ENCODE peak calls at places on chromosomes 12 and 14, in eight cellular contexts. One of them, this sample, is unnamed.

GRCh38 chr12:2412305-2412643 is 359.5 kb downstream of the CACNA1C start:
- DNase-seq in GM12891: no peak
- DNase-seq in stromal cell of bone marrow: no peak
- DNase-seq in mesothelial cell of epicardium: no peak
- DNase-seq in activated T-cell treated with anti-CD3 and anti-CD28 coated beads, Interleukin-2, amount 50 U/mL, for 72 hours: no peak
- DNase-seq in astrocyte: no peak
- DNase-seq in RPMI8226: no peak
- DNase-seq in H9: no peak
- DNase-seq in this sample: peak; percentile 64

GRCh38 chr12:110503432-110503831 is 1.3 kb downstream of the RAD9B start:
- DNase-seq in GM12891: no peak
- DNase-seq in stromal cell of bone marrow: no peak
- DNase-seq in mesothelial cell of epicardium: no peak
- DNase-seq in activated T-cell treated with anti-CD3 and anti-CD28 coated beads, Interleukin-2, amount 50 U/mL, for 72 hours: no peak
- DNase-seq in astrocyte: no peak
- DNase-seq in RPMI8226: no peak
- DNase-seq in H9: no peak
- DNase-seq in this sample: no peak

GRCh38 chr12:104219361-104219892 is 3.8 kb downstream of the TXNRD1 start:
- DNase-seq in GM12891: no peak
- DNase-seq in stromal cell of bone marrow: peak; percentile 83
- DNase-seq in mesothelial cell of epicardium: no peak
- DNase-seq in activated T-cell treated with anti-CD3 and anti-CD28 coated beads, Interleukin-2, amount 50 U/mL, for 72 hours: no peak
- DNase-seq in astrocyte: peak; percentile 97
- DNase-seq in RPMI8226: no peak
- DNase-seq in H9: no peak
- DNase-seq in this sample: peak; percentile 35

GRCh38 chr14:68135566-68135965 is 316.0 kb downstream of the RAD51B start:
- DNase-seq in GM12891: no peak
- DNase-seq in stromal cell of bone marrow: no peak
- DNase-seq in mesothelial cell of epicardium: no peak
- DNase-seq in activated T-cell treated with anti-CD3 and anti-CD28 coated beads, Interleukin-2, amount 50 U/mL, for 72 hours: no peak
- DNase-seq in astrocyte: peak; percentile 83
- DNase-seq in RPMI8226: no peak
- DNase-seq in H9: no peak
- DNase-seq in this sample: no peak

GRCh38 chr12:127774828-127775227 is 492.1 kb upstream of the TMEM132C start:
- DNase-seq in GM12891: no peak
- DNase-seq in stromal cell of bone marrow: no peak
- DNase-seq in mesothelial cell of epicardium: no peak
- DNase-seq in activated T-cell treated with anti-CD3 and anti-CD28 coated beads, Interleukin-2, amount 50 U/mL, for 72 hours: no peak
- DNase-seq in astrocyte: peak; percentile 30
- DNase-seq in RPMI8226: no peak
- DNase-seq in H9: no peak
- DNase-seq in this sample: no peak

GRCh38 chr12:50085615-50085928 is 430 bp downstream of the SMARCD1 start:
- DNase-seq in GM12891: no peak
- DNase-seq in stromal cell of bone marrow: no peak
- DNase-seq in mesothelial cell of epicardium: no peak
- DNase-seq in activated T-cell treated with anti-CD3 and anti-CD28 coated beads, Interleukin-2, amount 50 U/mL, for 72 hours: no peak
- DNase-seq in astrocyte: no peak
- DNase-seq in RPMI8226: no peak
- DNase-seq in H9: no peak
- DNase-seq in this sample: no peak

GRCh38 chr12:93144109-93144508 is 215.0 kb upstream of the EEA1 start:
- DNase-seq in GM12891: no peak
- DNase-seq in stromal cell of bone marrow: no peak
- DNase-seq in mesothelial cell of epicardium: no peak
- DNase-seq in activated T-cell treated with anti-CD3 and anti-CD28 coated beads, Interleukin-2, amount 50 U/mL, for 72 hours: no peak
- DNase-seq in astrocyte: no peak
- DNase-seq in RPMI8226: no peak
- DNase-seq in H9: no peak
- DNase-seq in this sample: peak; percentile 16

GRCh38 chr14:55794655-55795583 is 214.9 kb downstream of the KTN1 start:
- DNase-seq in GM12891: no peak
- DNase-seq in stromal cell of bone marrow: no peak
- DNase-seq in mesothelial cell of epicardium: no peak
- DNase-seq in activated T-cell treated with anti-CD3 and anti-CD28 coated beads, Interleukin-2, amount 50 U/mL, for 72 hours: no peak
- DNase-seq in astrocyte: peak; percentile 30
- DNase-seq in RPMI8226: no peak
- DNase-seq in H9: no peak
- DNase-seq in this sample: peak; percentile 37

GRCh38 chr14:100067971-100068959 is 3.0 kb downstream of the EVL start:
- DNase-seq in GM12891: no peak
- DNase-seq in stromal cell of bone marrow: no peak
- DNase-seq in mesothelial cell of epicardium: no peak
- DNase-seq in activated T-cell treated with anti-CD3 and anti-CD28 coated beads, Interleukin-2, amount 50 U/mL, for 72 hours: peak; percentile 84
- DNase-seq in astrocyte: peak; percentile 59
- DNase-seq in RPMI8226: no peak
- DNase-seq in H9: no peak
- DNase-seq in this sample: peak; percentile 62

GRCh38 chr12:126434412-126434811 is 1369.2 kb downstream of the AACS start:
- DNase-seq in GM12891: no peak
- DNase-seq in stromal cell of bone marrow: no peak
- DNase-seq in mesothelial cell of epicardium: no peak
- DNase-seq in activated T-cell treated with anti-CD3 and anti-CD28 coated beads, Interleukin-2, amount 50 U/mL, for 72 hours: no peak
- DNase-seq in astrocyte: no peak
- DNase-seq in RPMI8226: no peak
- DNase-seq in H9: no peak
- DNase-seq in this sample: no peak

GRCh38 chr14:65334765-65335411 is 77.6 kb upstream of the FUT8 start:
- DNase-seq in GM12891: no peak
- DNase-seq in stromal cell of bone marrow: no peak
- DNase-seq in mesothelial cell of epicardium: no peak
- DNase-seq in activated T-cell treated with anti-CD3 and anti-CD28 coated beads, Interleukin-2, amount 50 U/mL, for 72 hours: no peak
- DNase-seq in astrocyte: no peak
- DNase-seq in RPMI8226: no peak
- DNase-seq in H9: peak; percentile 69
- DNase-seq in this sample: peak; percentile 29

GRCh38 chr14:99350751-99351150 is 78.8 kb upstream of the BCL11B start:
- DNase-seq in GM12891: no peak
- DNase-seq in stromal cell of bone marrow: no peak
- DNase-seq in mesothelial cell of epicardium: no peak
- DNase-seq in activated T-cell treated with anti-CD3 and anti-CD28 coated beads, Interleukin-2, amount 50 U/mL, for 72 hours: no peak
- DNase-seq in astrocyte: no peak
- DNase-seq in RPMI8226: no peak
- DNase-seq in H9: no peak
- DNase-seq in this sample: no peak

GRCh38 chr14:54776361-54777001 is 126.1 kb downstream of the GCH1 start:
- DNase-seq in GM12891: peak; percentile 34
- DNase-seq in stromal cell of bone marrow: peak; percentile 53
- DNase-seq in mesothelial cell of epicardium: no peak
- DNase-seq in activated T-cell treated with anti-CD3 and anti-CD28 coated beads, Interleukin-2, amount 50 U/mL, for 72 hours: peak; percentile 86
- DNase-seq in astrocyte: peak; percentile 90
- DNase-seq in RPMI8226: peak; percentile 79
- DNase-seq in H9: no peak
- DNase-seq in this sample: no peak

GRCh38 chr14:22518073-22518472 is 71.0 kb downstream of the DAD1 start:
- DNase-seq in GM12891: no peak
- DNase-seq in stromal cell of bone marrow: no peak
- DNase-seq in mesothelial cell of epicardium: no peak
- DNase-seq in activated T-cell treated with anti-CD3 and anti-CD28 coated beads, Interleukin-2, amount 50 U/mL, for 72 hours: no peak
- DNase-seq in astrocyte: peak; percentile 27
- DNase-seq in RPMI8226: no peak
- DNase-seq in H9: no peak
- DNase-seq in this sample: peak; percentile 43

GRCh38 chr14:36450550-36450949 is 69.5 kb downstream of the NKX2-1 start:
- DNase-seq in GM12891: no peak
- DNase-seq in stromal cell of bone marrow: no peak
- DNase-seq in mesothelial cell of epicardium: no peak
- DNase-seq in activated T-cell treated with anti-CD3 and anti-CD28 coated beads, Interleukin-2, amount 50 U/mL, for 72 hours: no peak
- DNase-seq in astrocyte: no peak
- DNase-seq in RPMI8226: no peak
- DNase-seq in H9: no peak
- DNase-seq in this sample: peak; percentile 67

GRCh38 chr14:102320033-102320660 is 601 bp downstream of the ZNF839 start:
- DNase-seq in GM12891: no peak
- DNase-seq in stromal cell of bone marrow: no peak
- DNase-seq in mesothelial cell of epicardium: no peak
- DNase-seq in activated T-cell treated with anti-CD3 and anti-CD28 coated beads, Interleukin-2, amount 50 U/mL, for 72 hours: peak; percentile 43
- DNase-seq in astrocyte: peak; percentile 52
- DNase-seq in RPMI8226: peak; percentile 32
- DNase-seq in H9: no peak
- DNase-seq in this sample: peak; percentile 65

GRCh38 chr14:46490150-46490769 is 161.3 kb downstream of the RPL10L start:
- DNase-seq in GM12891: peak; percentile 11
- DNase-seq in stromal cell of bone marrow: no peak
- DNase-seq in mesothelial cell of epicardium: no peak
- DNase-seq in activated T-cell treated with anti-CD3 and anti-CD28 coated beads, Interleukin-2, amount 50 U/mL, for 72 hours: no peak
- DNase-seq in astrocyte: peak; percentile 1
- DNase-seq in RPMI8226: peak; percentile 62
- DNase-seq in H9: peak; percentile 40
- DNase-seq in this sample: peak; percentile 71

GRCh38 chr14:88834883-88835431 is 10.5 kb downstream of the TTC8 start:
- DNase-seq in GM12891: no peak
- DNase-seq in stromal cell of bone marrow: peak; percentile 47
- DNase-seq in mesothelial cell of epicardium: no peak
- DNase-seq in activated T-cell treated with anti-CD3 and anti-CD28 coated beads, Interleukin-2, amount 50 U/mL, for 72 hours: no peak
- DNase-seq in astrocyte: peak; percentile 73
- DNase-seq in RPMI8226: no peak
- DNase-seq in H9: no peak
- DNase-seq in this sample: no peak

GRCh38 chr12:6228535-6229223 is 28.5 kb downstream of the CD9 start:
- DNase-seq in GM12891: no peak
- DNase-seq in stromal cell of bone marrow: no peak
- DNase-seq in mesothelial cell of epicardium: no peak
- DNase-seq in activated T-cell treated with anti-CD3 and anti-CD28 coated beads, Interleukin-2, amount 50 U/mL, for 72 hours: no peak
- DNase-seq in astrocyte: no peak
- DNase-seq in RPMI8226: no peak
- DNase-seq in H9: no peak
- DNase-seq in this sample: no peak

GRCh38 chr12:113392988-113393579 is 10.6 kb downstream of the SDS start:
- DNase-seq in GM12891: peak; percentile 62
- DNase-seq in stromal cell of bone marrow: no peak
- DNase-seq in mesothelial cell of epicardium: no peak
- DNase-seq in activated T-cell treated with anti-CD3 and anti-CD28 coated beads, Interleukin-2, amount 50 U/mL, for 72 hours: no peak
- DNase-seq in astrocyte: no peak
- DNase-seq in RPMI8226: peak; percentile 26
- DNase-seq in H9: peak; percentile 99
- DNase-seq in this sample: peak; percentile 92

GRCh38 chr12:95205685-95206084 is 11.6 kb downstream of the FGD6 start:
- DNase-seq in GM12891: no peak
- DNase-seq in stromal cell of bone marrow: peak; percentile 78
- DNase-seq in mesothelial cell of epicardium: no peak
- DNase-seq in activated T-cell treated with anti-CD3 and anti-CD28 coated beads, Interleukin-2, amount 50 U/mL, for 72 hours: no peak
- DNase-seq in astrocyte: peak; percentile 86
- DNase-seq in RPMI8226: peak; percentile 8
- DNase-seq in H9: peak; percentile 61
- DNase-seq in this sample: peak; percentile 84

GRCh38 chr12:122366685-122367475 is 55.6 kb downstream of the CLIP1 start:
- DNase-seq in GM12891: no peak
- DNase-seq in stromal cell of bone marrow: peak; percentile 77
- DNase-seq in mesothelial cell of epicardium: no peak
- DNase-seq in activated T-cell treated with anti-CD3 and anti-CD28 coated beads, Interleukin-2, amount 50 U/mL, for 72 hours: peak; percentile 34
- DNase-seq in astrocyte: peak; percentile 93
- DNase-seq in RPMI8226: no peak
- DNase-seq in H9: peak; percentile 66
- DNase-seq in this sample: peak; percentile 98

GRCh38 chr12:116726749-116727148 is 11.1 kb downstream of the SPRING1 start:
- DNase-seq in GM12891: no peak
- DNase-seq in stromal cell of bone marrow: no peak
- DNase-seq in mesothelial cell of epicardium: no peak
- DNase-seq in activated T-cell treated with anti-CD3 and anti-CD28 coated beads, Interleukin-2, amount 50 U/mL, for 72 hours: no peak
- DNase-seq in astrocyte: no peak
- DNase-seq in RPMI8226: no peak
- DNase-seq in H9: no peak
- DNase-seq in this sample: peak; percentile 50

GRCh38 chr14:56300495-56300894 is 182.3 kb downstream of the PELI2 start:
- DNase-seq in GM12891: no peak
- DNase-seq in stromal cell of bone marrow: no peak
- DNase-seq in mesothelial cell of epicardium: no peak
- DNase-seq in activated T-cell treated with anti-CD3 and anti-CD28 coated beads, Interleukin-2, amount 50 U/mL, for 72 hours: no peak
- DNase-seq in astrocyte: peak; percentile 78
- DNase-seq in RPMI8226: no peak
- DNase-seq in H9: no peak
- DNase-seq in this sample: no peak

GRCh38 chr12:49428652-49429549 is 61.6 kb downstream of the SPATS2 start:
- DNase-seq in GM12891: no peak
- DNase-seq in stromal cell of bone marrow: peak; percentile 32
- DNase-seq in mesothelial cell of epicardium: no peak
- DNase-seq in activated T-cell treated with anti-CD3 and anti-CD28 coated beads, Interleukin-2, amount 50 U/mL, for 72 hours: no peak
- DNase-seq in astrocyte: peak; percentile 82
- DNase-seq in RPMI8226: peak; percentile 18
- DNase-seq in H9: no peak
- DNase-seq in this sample: peak; percentile 51

GRCh38 chr12:40693503-40693863 is 1.2 kb downstream of the CNTN1 start:
- DNase-seq in GM12891: no peak
- DNase-seq in stromal cell of bone marrow: no peak
- DNase-seq in mesothelial cell of epicardium: peak; percentile 24
- DNase-seq in activated T-cell treated with anti-CD3 and anti-CD28 coated beads, Interleukin-2, amount 50 U/mL, for 72 hours: no peak
- DNase-seq in astrocyte: no peak
- DNase-seq in RPMI8226: no peak
- DNase-seq in H9: peak; percentile 70
- DNase-seq in this sample: peak; percentile 65

GRCh38 chr14:94484476-94484875 is 8.5 kb upstream of the SERPINA9 start:
- DNase-seq in GM12891: no peak
- DNase-seq in stromal cell of bone marrow: no peak
- DNase-seq in mesothelial cell of epicardium: no peak
- DNase-seq in activated T-cell treated with anti-CD3 and anti-CD28 coated beads, Interleukin-2, amount 50 U/mL, for 72 hours: no peak
- DNase-seq in astrocyte: no peak
- DNase-seq in RPMI8226: no peak
- DNase-seq in H9: no peak
- DNase-seq in this sample: no peak

GRCh38 chr14:99808515-99808914 is 15.3 kb downstream of the EML1 start:
- DNase-seq in GM12891: no peak
- DNase-seq in stromal cell of bone marrow: no peak
- DNase-seq in mesothelial cell of epicardium: no peak
- DNase-seq in activated T-cell treated with anti-CD3 and anti-CD28 coated beads, Interleukin-2, amount 50 U/mL, for 72 hours: no peak
- DNase-seq in astrocyte: no peak
- DNase-seq in RPMI8226: no peak
- DNase-seq in H9: no peak
- DNase-seq in this sample: no peak

GRCh38 chr14:61630399-61630798 is 64.9 kb upstream of the HIF1A start:
- DNase-seq in GM12891: no peak
- DNase-seq in stromal cell of bone marrow: no peak
- DNase-seq in mesothelial cell of epicardium: no peak
- DNase-seq in activated T-cell treated with anti-CD3 and anti-CD28 coated beads, Interleukin-2, amount 50 U/mL, for 72 hours: no peak
- DNase-seq in astrocyte: no peak
- DNase-seq in RPMI8226: no peak
- DNase-seq in H9: no peak
- DNase-seq in this sample: no peak

This sample was measured in mesendoderm.